ENCODE peak calls at places on chromosomes 4 and X, in seven cellular contexts. One of them, this sample, is unnamed.

GRCh38 chrX:71533850-71534515 is 1.1 kb downstream of the OGT start:
- DNase-seq in smooth muscle cell of the brain vasculature: no peak
- DNase-seq in AG04450: no peak
- DNase-seq in putamen: peak; percentile 43
- DNase-seq in RCC 7860: no peak
- DNase-seq in fibroblast of the conjunctiva: peak; percentile 13
- DNase-seq in KG1: peak; percentile 13
- DNase-seq in this sample: no peak

GRCh38 chr4:139020384-139020783 is 4.8 kb downstream of the NOCT start:
- DNase-seq in smooth muscle cell of the brain vasculature: no peak
- DNase-seq in putamen: no peak
- DNase-seq in AG04450: no peak
- DNase-seq in RCC 7860: no peak
- DNase-seq in KG1: no peak
- DNase-seq in fibroblast of the conjunctiva: no peak
- DNase-seq in this sample: no peak

GRCh38 chr4:39712819-39713607 is 15.1 kb downstream of the UBE2K start:
- DNase-seq in putamen: no peak
- DNase-seq in KG1: no peak
- DNase-seq in AG04450: no peak
- DNase-seq in fibroblast of the conjunctiva: no peak
- DNase-seq in RCC 7860: no peak
- DNase-seq in smooth muscle cell of the brain vasculature: no peak
- DNase-seq in this sample: no peak

GRCh38 chrX:129930941-129931410 is 25.0 kb downstream of the UTP14A start:
- DNase-seq in RCC 7860: no peak
- DNase-seq in fibroblast of the conjunctiva: no peak
- DNase-seq in smooth muscle cell of the brain vasculature: no peak
- DNase-seq in AG04450: no peak
- DNase-seq in putamen: no peak
- DNase-seq in KG1: no peak
- DNase-seq in this sample: no peak

GRCh38 chr4:48275694-48276093 is 6.1 kb upstream of the TEC start:
- DNase-seq in KG1: no peak
- DNase-seq in smooth muscle cell of the brain vasculature: no peak
- DNase-seq in fibroblast of the conjunctiva: no peak
- DNase-seq in AG04450: no peak
- DNase-seq in putamen: no peak
- DNase-seq in RCC 7860: no peak
- DNase-seq in this sample: no peak

GRCh38 chrX:118360429-118361125 is 14.7 kb downstream of the WDR44 start:
- DNase-seq in putamen: no peak
- DNase-seq in fibroblast of the conjunctiva: no peak
- DNase-seq in AG04450: no peak
- DNase-seq in smooth muscle cell of the brain vasculature: no peak
- DNase-seq in KG1: no peak
- DNase-seq in RCC 7860: peak; percentile 17
- DNase-seq in this sample: no peak

GRCh38 chrX:74536142-74537010 is 78.0 kb downstream of the RLIM start:
- DNase-seq in KG1: no peak
- DNase-seq in putamen: peak; percentile 45
- DNase-seq in smooth muscle cell of the brain vasculature: peak; percentile 41
- DNase-seq in RCC 7860: peak; percentile 10
- DNase-seq in fibroblast of the conjunctiva: peak; percentile 81
- DNase-seq in AG04450: peak; percentile 71
- DNase-seq in this sample: peak; percentile 40

GRCh38 chrX:57265126-57265525 is 21.4 kb upstream of the FAAH2 start:
- DNase-seq in RCC 7860: no peak
- DNase-seq in fibroblast of the conjunctiva: no peak
- DNase-seq in smooth muscle cell of the brain vasculature: no peak
- DNase-seq in putamen: no peak
- DNase-seq in AG04450: no peak
- DNase-seq in KG1: no peak
- DNase-seq in this sample: no peak

GRCh38 chr4:42152507-42153504 is at the start of gene BEND4:
- DNase-seq in AG04450: no peak
- DNase-seq in fibroblast of the conjunctiva: no peak
- DNase-seq in smooth muscle cell of the brain vasculature: no peak
- DNase-seq in KG1: peak; percentile 75
- DNase-seq in RCC 7860: no peak
- DNase-seq in putamen: no peak
- DNase-seq in this sample: no peak

GRCh38 chr4:182536221-182536620 is 293.0 kb downstream of the TENM3 start:
- DNase-seq in KG1: no peak
- DNase-seq in AG04450: no peak
- DNase-seq in RCC 7860: no peak
- DNase-seq in fibroblast of the conjunctiva: no peak
- DNase-seq in smooth muscle cell of the brain vasculature: no peak
- DNase-seq in putamen: no peak
- DNase-seq in this sample: no peak

GRCh38 chrX:112818114-112819012 is 22.3 kb downstream of the AMOT start:
- DNase-seq in KG1: no peak
- DNase-seq in putamen: no peak
- DNase-seq in AG04450: no peak
- DNase-seq in smooth muscle cell of the brain vasculature: no peak
- DNase-seq in RCC 7860: no peak
- DNase-seq in fibroblast of the conjunctiva: no peak
- DNase-seq in this sample: no peak

GRCh38 chrX:50779694-50780093 is 34.3 kb downstream of the SHROOM4 start:
- DNase-seq in putamen: no peak
- DNase-seq in KG1: no peak
- DNase-seq in RCC 7860: no peak
- DNase-seq in AG04450: no peak
- DNase-seq in fibroblast of the conjunctiva: no peak
- DNase-seq in smooth muscle cell of the brain vasculature: no peak
- DNase-seq in this sample: no peak

GRCh38 chr4:138243369-138243768 is 1.2 kb upstream of the SLC7A11 start:
- DNase-seq in putamen: no peak
- DNase-seq in KG1: no peak
- DNase-seq in fibroblast of the conjunctiva: no peak
- DNase-seq in RCC 7860: peak; percentile 68
- DNase-seq in smooth muscle cell of the brain vasculature: no peak
- DNase-seq in AG04450: no peak
- DNase-seq in this sample: no peak

GRCh38 chr4:2250764-2251072 is 8.8 kb upstream of the HAUS3 start:
- DNase-seq in fibroblast of the conjunctiva: no peak
- DNase-seq in KG1: no peak
- DNase-seq in AG04450: no peak
- DNase-seq in smooth muscle cell of the brain vasculature: no peak
- DNase-seq in RCC 7860: no peak
- DNase-seq in putamen: no peak
- DNase-seq in this sample: no peak

GRCh38 chrX:23745786-23746185 is 2.7 kb upstream of the ACOT9 start:
- DNase-seq in AG04450: no peak
- DNase-seq in smooth muscle cell of the brain vasculature: no peak
- DNase-seq in fibroblast of the conjunctiva: no peak
- DNase-seq in RCC 7860: no peak
- DNase-seq in putamen: no peak
- DNase-seq in KG1: no peak
- DNase-seq in this sample: no peak

GRCh38 chrX:99384594-99385374 is 1025.3 kb downstream of the PCDH19 start:
- DNase-seq in fibroblast of the conjunctiva: no peak
- DNase-seq in KG1: no peak
- DNase-seq in smooth muscle cell of the brain vasculature: no peak
- DNase-seq in RCC 7860: no peak
- DNase-seq in AG04450: no peak
- DNase-seq in putamen: no peak
- DNase-seq in this sample: no peak

GRCh38 chr4:140720387-140721087 is 35.6 kb downstream of the TBC1D9 start:
- DNase-seq in smooth muscle cell of the brain vasculature: no peak
- DNase-seq in RCC 7860: no peak
- DNase-seq in KG1: no peak
- DNase-seq in fibroblast of the conjunctiva: no peak
- DNase-seq in AG04450: no peak
- DNase-seq in putamen: no peak
- DNase-seq in this sample: no peak

GRCh38 chrX:4550018-4550417 is 836.6 kb upstream of the PRKX start:
- DNase-seq in AG04450: no peak
- DNase-seq in smooth muscle cell of the brain vasculature: no peak
- DNase-seq in RCC 7860: no peak
- DNase-seq in KG1: no peak
- DNase-seq in fibroblast of the conjunctiva: no peak
- DNase-seq in putamen: no peak
- DNase-seq in this sample: no peak

GRCh38 chrX:95063554-95063953 is 1389.5 kb downstream of the FAM133A start:
- DNase-seq in KG1: no peak
- DNase-seq in putamen: no peak
- DNase-seq in fibroblast of the conjunctiva: no peak
- DNase-seq in AG04450: no peak
- DNase-seq in RCC 7860: peak; percentile 40
- DNase-seq in smooth muscle cell of the brain vasculature: no peak
- DNase-seq in this sample: no peak

GRCh38 chr4:7210818-7211217 is 18.5 kb downstream of the SORCS2 start:
- DNase-seq in KG1: no peak
- DNase-seq in AG04450: peak; percentile 46
- DNase-seq in fibroblast of the conjunctiva: peak; percentile 45
- DNase-seq in smooth muscle cell of the brain vasculature: peak; percentile 10
- DNase-seq in putamen: no peak
- DNase-seq in RCC 7860: peak; percentile 81
- DNase-seq in this sample: peak; percentile 71

GRCh38 chr4:70818921-70819320 is 20.8 kb downstream of the GRSF1 start:
- DNase-seq in AG04450: no peak
- DNase-seq in RCC 7860: no peak
- DNase-seq in smooth muscle cell of the brain vasculature: no peak
- DNase-seq in KG1: no peak
- DNase-seq in putamen: no peak
- DNase-seq in fibroblast of the conjunctiva: no peak
- DNase-seq in this sample: no peak

GRCh38 chrX:154013614-154014360 is 5.9 kb downstream of the IRAK1 start:
- DNase-seq in smooth muscle cell of the brain vasculature: no peak
- DNase-seq in putamen: no peak
- DNase-seq in RCC 7860: no peak
- DNase-seq in AG04450: no peak
- DNase-seq in fibroblast of the conjunctiva: no peak
- DNase-seq in KG1: no peak
- DNase-seq in this sample: no peak

GRCh38 chrX:120672841-120673530 is 43.1 kb upstream of the C1GALT1C1 start:
- DNase-seq in KG1: no peak
- DNase-seq in AG04450: no peak
- DNase-seq in fibroblast of the conjunctiva: no peak
- DNase-seq in RCC 7860: no peak
- DNase-seq in smooth muscle cell of the brain vasculature: no peak
- DNase-seq in putamen: no peak
- DNase-seq in this sample: no peak

GRCh38 chrX:98065151-98065550 is 1181.4 kb downstream of the RPA4 start:
- DNase-seq in KG1: no peak
- DNase-seq in putamen: no peak
- DNase-seq in smooth muscle cell of the brain vasculature: no peak
- DNase-seq in RCC 7860: no peak
- DNase-seq in fibroblast of the conjunctiva: no peak
- DNase-seq in AG04450: no peak
- DNase-seq in this sample: no peak

GRCh38 chr4:112277220-112277619 is 8.5 kb downstream of the TIFA start:
- DNase-seq in AG04450: no peak
- DNase-seq in RCC 7860: no peak
- DNase-seq in fibroblast of the conjunctiva: no peak
- DNase-seq in smooth muscle cell of the brain vasculature: no peak
- DNase-seq in putamen: no peak
- DNase-seq in KG1: no peak
- DNase-seq in this sample: no peak

GRCh38 chrX:56733459-56734046 is 4.5 kb downstream of the NBDY start:
- DNase-seq in smooth muscle cell of the brain vasculature: no peak
- DNase-seq in RCC 7860: peak; percentile 8
- DNase-seq in KG1: no peak
- DNase-seq in AG04450: peak; percentile 3
- DNase-seq in putamen: peak; percentile 39
- DNase-seq in fibroblast of the conjunctiva: no peak
- DNase-seq in this sample: peak; percentile 20

GRCh38 chr4:123995939-123996338 is 599.3 kb downstream of the SPRY1 start:
- DNase-seq in KG1: no peak
- DNase-seq in fibroblast of the conjunctiva: no peak
- DNase-seq in smooth muscle cell of the brain vasculature: no peak
- DNase-seq in AG04450: peak; percentile 46
- DNase-seq in RCC 7860: no peak
- DNase-seq in putamen: no peak
- DNase-seq in this sample: peak; percentile 81

GRCh38 chr4:132809298-132810032 is 339.6 kb upstream of the PCDH10 start:
- DNase-seq in putamen: no peak
- DNase-seq in fibroblast of the conjunctiva: no peak
- DNase-seq in RCC 7860: no peak
- DNase-seq in AG04450: no peak
- DNase-seq in smooth muscle cell of the brain vasculature: no peak
- DNase-seq in KG1: no peak
- DNase-seq in this sample: no peak

GRCh38 chr4:109183851-109184345 is 118.6 kb downstream of the COL25A1 start:
- DNase-seq in RCC 7860: no peak
- DNase-seq in putamen: no peak
- DNase-seq in KG1: no peak
- DNase-seq in fibroblast of the conjunctiva: no peak
- DNase-seq in smooth muscle cell of the brain vasculature: no peak
- DNase-seq in AG04450: no peak
- DNase-seq in this sample: no peak

GRCh38 chr4:7530932-7531639 is 96.4 kb upstream of the PSAPL1 start:
- DNase-seq in KG1: no peak
- DNase-seq in RCC 7860: no peak
- DNase-seq in fibroblast of the conjunctiva: no peak
- DNase-seq in AG04450: no peak
- DNase-seq in putamen: no peak
- DNase-seq in smooth muscle cell of the brain vasculature: no peak
- DNase-seq in this sample: no peak

GRCh38 chrX:30489323-30489722 is 88.2 kb downstream of the TASL start:
- DNase-seq in smooth muscle cell of the brain vasculature: no peak
- DNase-seq in KG1: no peak
- DNase-seq in RCC 7860: peak; percentile 76
- DNase-seq in fibroblast of the conjunctiva: no peak
- DNase-seq in AG04450: no peak
- DNase-seq in putamen: no peak
- DNase-seq in this sample: no peak

GRCh38 chr4:71663780-71664179 is 120.1 kb downstream of the GC start:
- DNase-seq in KG1: no peak
- DNase-seq in fibroblast of the conjunctiva: no peak
- DNase-seq in putamen: no peak
- DNase-seq in AG04450: no peak
- DNase-seq in RCC 7860: no peak
- DNase-seq in smooth muscle cell of the brain vasculature: no peak
- DNase-seq in this sample: no peak

GRCh38 chr4:16626945-16627344 is 271.5 kb downstream of the LDB2 start:
- DNase-seq in AG04450: peak; percentile 86
- DNase-seq in KG1: no peak
- DNase-seq in fibroblast of the conjunctiva: peak; percentile 82
- DNase-seq in smooth muscle cell of the brain vasculature: no peak
- DNase-seq in RCC 7860: peak; percentile 39
- DNase-seq in putamen: no peak
- DNase-seq in this sample: peak; percentile 91

GRCh38 chr4:1309261-1310010 is 19.7 kb downstream of the MAEA start:
- DNase-seq in smooth muscle cell of the brain vasculature: peak; percentile 79
- DNase-seq in AG04450: peak; percentile 84
- DNase-seq in fibroblast of the conjunctiva: peak; percentile 87
- DNase-seq in KG1: no peak
- DNase-seq in RCC 7860: no peak
- DNase-seq in putamen: peak; percentile 90
- DNase-seq in this sample: peak; percentile 90

This sample was measured in stromal cell of bone marrow.